ENCODE peak calls at places on chromosomes 1 and 21, in nine cellular contexts. One of them, this sample, is unnamed.

GRCh38 chr1:186514367-186514766 is 53.5 kb upstream of the PDC start:
- DNase-seq in foreskin keratinocyte: no peak
- DNase-seq in omental fat pad: no peak
- DNase-seq in HL-60: no peak
- DNase-seq in GM20000: no peak
- DNase-seq in GM13976: no peak
- DNase-seq in progenitor cell of endocrine pancreas: no peak
- DNase-seq in endothelial cell of umbilical vein: no peak
- DNase-seq in endothelial cell: no peak
- DNase-seq in this sample: no peak

GRCh38 chr1:7266561-7266960 is 481.3 kb downstream of the CAMTA1 start:
- DNase-seq in GM20000: no peak
- DNase-seq in foreskin keratinocyte: no peak
- DNase-seq in HL-60: no peak
- DNase-seq in endothelial cell of umbilical vein: no peak
- DNase-seq in omental fat pad: no peak
- DNase-seq in progenitor cell of endocrine pancreas: no peak
- DNase-seq in endothelial cell: no peak
- DNase-seq in GM13976: no peak
- DNase-seq in this sample: no peak

GRCh38 chr1:84573481-84573966 is 716 bp downstream of the CTBS start:
- DNase-seq in GM13976: peak
- DNase-seq in foreskin keratinocyte: no peak
- DNase-seq in progenitor cell of endocrine pancreas: no peak
- DNase-seq in omental fat pad: no peak
- DNase-seq in HL-60: no peak
- DNase-seq in endothelial cell of umbilical vein: no peak
- DNase-seq in endothelial cell: no peak
- DNase-seq in GM20000: peak
- DNase-seq in this sample: no peak

GRCh38 chr1:7902478-7903084 is 38.1 kb downstream of the TNFRSF9 start:
- DNase-seq in GM20000: peak
- DNase-seq in foreskin keratinocyte: no peak
- DNase-seq in endothelial cell of umbilical vein: peak
- DNase-seq in HL-60: peak
- DNase-seq in endothelial cell: peak
- DNase-seq in progenitor cell of endocrine pancreas: peak
- DNase-seq in omental fat pad: no peak
- DNase-seq in GM13976: peak
- DNase-seq in this sample: peak

GRCh38 chr1:2039251-2039650 is 11.0 kb upstream of the PRKCZ start:
- DNase-seq in endothelial cell of umbilical vein: no peak
- DNase-seq in foreskin keratinocyte: no peak
- DNase-seq in HL-60: no peak
- DNase-seq in GM20000: no peak
- DNase-seq in progenitor cell of endocrine pancreas: no peak
- DNase-seq in omental fat pad: no peak
- DNase-seq in GM13976: no peak
- DNase-seq in endothelial cell: no peak
- DNase-seq in this sample: no peak

GRCh38 chr1:175744833-175745232 is 1.4 kb upstream of the TNR start:
- DNase-seq in omental fat pad: no peak
- DNase-seq in foreskin keratinocyte: no peak
- DNase-seq in GM13976: no peak
- DNase-seq in progenitor cell of endocrine pancreas: no peak
- DNase-seq in endothelial cell: no peak
- DNase-seq in endothelial cell of umbilical vein: no peak
- DNase-seq in GM20000: no peak
- DNase-seq in HL-60: no peak
- DNase-seq in this sample: no peak

GRCh38 chr1:33086384-33086850 is 5.5 kb downstream of the AZIN2 start:
- DNase-seq in omental fat pad: peak
- DNase-seq in progenitor cell of endocrine pancreas: peak
- DNase-seq in foreskin keratinocyte: no peak
- DNase-seq in GM13976: peak
- DNase-seq in endothelial cell of umbilical vein: peak
- DNase-seq in HL-60: peak
- DNase-seq in GM20000: peak
- DNase-seq in endothelial cell: peak
- DNase-seq in this sample: no peak

GRCh38 chr1:228213917-228214808 is 6.3 kb downstream of the OBSCN start:
- DNase-seq in foreskin keratinocyte: no peak
- DNase-seq in GM13976: no peak
- DNase-seq in endothelial cell of umbilical vein: no peak
- DNase-seq in GM20000: no peak
- DNase-seq in endothelial cell: no peak
- DNase-seq in HL-60: no peak
- DNase-seq in progenitor cell of endocrine pancreas: no peak
- DNase-seq in omental fat pad: no peak
- DNase-seq in this sample: no peak

GRCh38 chr21:43978060-43978459 is 34.0 kb upstream of the TRAPPC10 start:
- DNase-seq in GM13976: no peak
- DNase-seq in GM20000: no peak
- DNase-seq in progenitor cell of endocrine pancreas: no peak
- DNase-seq in omental fat pad: no peak
- DNase-seq in HL-60: no peak
- DNase-seq in endothelial cell of umbilical vein: no peak
- DNase-seq in endothelial cell: no peak
- DNase-seq in foreskin keratinocyte: no peak
- DNase-seq in this sample: no peak

GRCh38 chr1:202186327-202186726 is 7.3 kb upstream of the LGR6 start:
- DNase-seq in GM13976: no peak
- DNase-seq in omental fat pad: no peak
- DNase-seq in HL-60: no peak
- DNase-seq in foreskin keratinocyte: no peak
- DNase-seq in endothelial cell: no peak
- DNase-seq in endothelial cell of umbilical vein: no peak
- DNase-seq in GM20000: no peak
- DNase-seq in progenitor cell of endocrine pancreas: no peak
- DNase-seq in this sample: no peak

GRCh38 chr1:52814465-52814864 is 28.1 kb upstream of the ZYG11A start:
- DNase-seq in endothelial cell of umbilical vein: no peak
- DNase-seq in GM13976: no peak
- DNase-seq in endothelial cell: no peak
- DNase-seq in omental fat pad: no peak
- DNase-seq in HL-60: no peak
- DNase-seq in foreskin keratinocyte: peak
- DNase-seq in progenitor cell of endocrine pancreas: no peak
- DNase-seq in GM20000: no peak
- DNase-seq in this sample: no peak

GRCh38 chr1:7677815-7678214 is 93.3 kb upstream of the VAMP3 start:
- DNase-seq in GM13976: no peak
- DNase-seq in foreskin keratinocyte: no peak
- DNase-seq in HL-60: no peak
- DNase-seq in endothelial cell of umbilical vein: no peak
- DNase-seq in endothelial cell: no peak
- DNase-seq in progenitor cell of endocrine pancreas: no peak
- DNase-seq in GM20000: no peak
- DNase-seq in omental fat pad: no peak
- DNase-seq in this sample: no peak

GRCh38 chr1:15454256-15454655 is 2.3 kb upstream of the CELA2A start:
- DNase-seq in progenitor cell of endocrine pancreas: no peak
- DNase-seq in endothelial cell: no peak
- DNase-seq in GM13976: no peak
- DNase-seq in GM20000: no peak
- DNase-seq in omental fat pad: no peak
- DNase-seq in HL-60: no peak
- DNase-seq in foreskin keratinocyte: no peak
- DNase-seq in endothelial cell of umbilical vein: no peak
- DNase-seq in this sample: no peak

GRCh38 chr21:41726058-41726558 is 40.7 kb downstream of the RIPK4 start:
- DNase-seq in GM20000: no peak
- DNase-seq in GM13976: no peak
- DNase-seq in endothelial cell of umbilical vein: no peak
- DNase-seq in HL-60: no peak
- DNase-seq in endothelial cell: peak
- DNase-seq in foreskin keratinocyte: no peak
- DNase-seq in omental fat pad: no peak
- DNase-seq in progenitor cell of endocrine pancreas: no peak
- DNase-seq in this sample: no peak

GRCh38 chr1:110281363-110282290 is 57.5 kb upstream of the RBM15 start:
- DNase-seq in omental fat pad: no peak
- DNase-seq in HL-60: no peak
- DNase-seq in GM13976: no peak
- DNase-seq in GM20000: no peak
- DNase-seq in progenitor cell of endocrine pancreas: no peak
- DNase-seq in endothelial cell of umbilical vein: no peak
- DNase-seq in endothelial cell: no peak
- DNase-seq in foreskin keratinocyte: no peak
- DNase-seq in this sample: no peak

GRCh38 chr1:209536843-209537242 is 46.7 kb upstream of the CAMK1G start:
- DNase-seq in endothelial cell of umbilical vein: no peak
- DNase-seq in GM13976: no peak
- DNase-seq in GM20000: no peak
- DNase-seq in HL-60: no peak
- DNase-seq in endothelial cell: no peak
- DNase-seq in omental fat pad: no peak
- DNase-seq in progenitor cell of endocrine pancreas: no peak
- DNase-seq in foreskin keratinocyte: no peak
- DNase-seq in this sample: no peak

GRCh38 chr1:161869291-161869690 is 103.2 kb downstream of the ATF6 start:
- DNase-seq in GM13976: no peak
- DNase-seq in HL-60: no peak
- DNase-seq in foreskin keratinocyte: no peak
- DNase-seq in endothelial cell: no peak
- DNase-seq in omental fat pad: no peak
- DNase-seq in endothelial cell of umbilical vein: no peak
- DNase-seq in progenitor cell of endocrine pancreas: no peak
- DNase-seq in GM20000: no peak
- DNase-seq in this sample: no peak

GRCh38 chr1:161863549-161863948 is 97.4 kb downstream of the ATF6 start:
- DNase-seq in progenitor cell of endocrine pancreas: no peak
- DNase-seq in endothelial cell: no peak
- DNase-seq in foreskin keratinocyte: no peak
- DNase-seq in GM20000: no peak
- DNase-seq in GM13976: no peak
- DNase-seq in endothelial cell of umbilical vein: no peak
- DNase-seq in HL-60: no peak
- DNase-seq in omental fat pad: no peak
- DNase-seq in this sample: no peak

GRCh38 chr1:161864577-161864976 is 98.5 kb downstream of the ATF6 start:
- DNase-seq in endothelial cell of umbilical vein: peak
- DNase-seq in HL-60: no peak
- DNase-seq in endothelial cell: peak
- DNase-seq in GM20000: no peak
- DNase-seq in foreskin keratinocyte: no peak
- DNase-seq in progenitor cell of endocrine pancreas: no peak
- DNase-seq in omental fat pad: no peak
- DNase-seq in GM13976: no peak
- DNase-seq in this sample: no peak
- TF ChIP-seq CTCF in endothelial cell of umbilical vein: peak
- TF ChIP-seq CTCF in HL-60: no peak
- TF ChIP-seq CTCF in endothelial cell: no peak
- TF ChIP-seq CTCF in GM20000: no peak
- TF ChIP-seq CTCF in foreskin keratinocyte: peak
- TF ChIP-seq CTCF in progenitor cell of endocrine pancreas: no peak
- TF ChIP-seq CTCF in omental fat pad: no peak
- TF ChIP-seq CTCF in GM13976: peak
- TF ChIP-seq CTCF in this sample: no peak

GRCh38 chr1:46303872-46304326 is 401 bp downstream of the UQCRH start:
- DNase-seq in foreskin keratinocyte: no peak
- DNase-seq in progenitor cell of endocrine pancreas: no peak
- DNase-seq in omental fat pad: no peak
- DNase-seq in GM13976: no peak
- DNase-seq in endothelial cell of umbilical vein: peak
- DNase-seq in endothelial cell: no peak
- DNase-seq in GM20000: no peak
- DNase-seq in HL-60: no peak
- DNase-seq in this sample: no peak

GRCh38 chr1:46302091-46303037 is 1.1 kb downstream of the LRRC41 start:
- DNase-seq in foreskin keratinocyte: no peak
- DNase-seq in HL-60: no peak
- DNase-seq in endothelial cell of umbilical vein: peak
- DNase-seq in GM20000: peak
- DNase-seq in endothelial cell: peak
- DNase-seq in progenitor cell of endocrine pancreas: peak
- DNase-seq in omental fat pad: no peak
- DNase-seq in GM13976: peak
- DNase-seq in this sample: peak

GRCh38 chr1:46300673-46301405 is 2.6 kb downstream of the LRRC41 start:
- DNase-seq in endothelial cell of umbilical vein: peak
- DNase-seq in foreskin keratinocyte: no peak
- DNase-seq in GM20000: no peak
- DNase-seq in endothelial cell: no peak
- DNase-seq in GM13976: no peak
- DNase-seq in HL-60: no peak
- DNase-seq in omental fat pad: no peak
- DNase-seq in progenitor cell of endocrine pancreas: no peak
- DNase-seq in this sample: no peak

GRCh38 chr1:46301406-46302090 is 1.9 kb downstream of the LRRC41 start:
- DNase-seq in endothelial cell of umbilical vein: no peak
- DNase-seq in foreskin keratinocyte: no peak
- DNase-seq in GM13976: no peak
- DNase-seq in omental fat pad: no peak
- DNase-seq in progenitor cell of endocrine pancreas: no peak
- DNase-seq in HL-60: no peak
- DNase-seq in endothelial cell: peak
- DNase-seq in GM20000: peak
- DNase-seq in this sample: peak

GRCh38 chr1:46303038-46303871 is at the start of the genes LRRC41 and UQCRH:
- DNase-seq in GM20000: peak
- DNase-seq in GM13976: peak
- DNase-seq in endothelial cell: peak
- DNase-seq in omental fat pad: peak
- DNase-seq in endothelial cell of umbilical vein: peak
- DNase-seq in foreskin keratinocyte: peak
- DNase-seq in progenitor cell of endocrine pancreas: peak
- DNase-seq in HL-60: peak
- DNase-seq in this sample: peak
- TF ChIP-seq CTCF in GM20000: no peak
- TF ChIP-seq CTCF in GM13976: no peak
- TF ChIP-seq CTCF in endothelial cell: no peak
- TF ChIP-seq CTCF in omental fat pad: no peak
- TF ChIP-seq CTCF in endothelial cell of umbilical vein: peak
- TF ChIP-seq CTCF in foreskin keratinocyte: peak
- TF ChIP-seq CTCF in progenitor cell of endocrine pancreas: no peak
- TF ChIP-seq CTCF in HL-60: no peak
- TF ChIP-seq CTCF in this sample: no peak

DNA sequence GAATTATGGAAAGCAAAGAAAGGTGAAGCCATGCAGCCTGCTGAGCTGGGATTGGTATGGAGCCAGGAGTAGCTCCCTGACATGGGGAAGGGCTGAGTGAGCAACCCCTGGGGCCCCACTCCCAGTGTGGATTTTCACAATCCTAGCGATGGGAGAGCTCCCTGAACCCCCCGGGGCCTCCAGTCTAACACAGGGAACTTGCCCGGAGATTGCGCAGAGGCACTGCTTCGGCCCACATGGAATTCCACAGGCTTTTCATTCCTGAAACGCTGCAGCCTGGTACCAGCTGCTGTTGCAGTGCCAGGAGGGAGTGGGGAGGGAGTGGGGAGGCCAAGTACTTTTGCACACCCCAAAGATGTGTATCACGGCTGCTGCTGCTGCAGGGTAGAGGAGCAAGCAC is 110.4 kb upstream of the C21orf91 start:
- DNase-seq in GM20000: no peak
- DNase-seq in HL-60: no peak
- DNase-seq in endothelial cell: no peak
- DNase-seq in GM13976: no peak
- DNase-seq in omental fat pad: no peak
- DNase-seq in endothelial cell of umbilical vein: no peak
- DNase-seq in foreskin keratinocyte: no peak
- DNase-seq in progenitor cell of endocrine pancreas: no peak
- DNase-seq in this sample: no peak
- TF ChIP-seq CTCF in GM20000: no peak
- TF ChIP-seq CTCF in HL-60: no peak
- TF ChIP-seq CTCF in endothelial cell: no peak
- TF ChIP-seq CTCF in GM13976: no peak
- TF ChIP-seq CTCF in omental fat pad: no peak
- TF ChIP-seq CTCF in endothelial cell of umbilical vein: no peak
- TF ChIP-seq CTCF in foreskin keratinocyte: no peak
- TF ChIP-seq CTCF in progenitor cell of endocrine pancreas: no peak
- TF ChIP-seq CTCF in this sample: no peak

GRCh38 chr21:8993284-8993942 is 1528.0 kb upstream of the TPTE start:
- DNase-seq in foreskin keratinocyte: no peak
- DNase-seq in endothelial cell: no peak
- DNase-seq in omental fat pad: no peak
- DNase-seq in GM13976: no peak
- DNase-seq in endothelial cell of umbilical vein: no peak
- DNase-seq in progenitor cell of endocrine pancreas: no peak
- DNase-seq in GM20000: no peak
- DNase-seq in HL-60: no peak
- DNase-seq in this sample: no peak
- TF ChIP-seq CTCF in foreskin keratinocyte: no peak
- TF ChIP-seq CTCF in endothelial cell: no peak
- TF ChIP-seq CTCF in omental fat pad: no peak
- TF ChIP-seq CTCF in GM13976: no peak
- TF ChIP-seq CTCF in endothelial cell of umbilical vein: no peak
- TF ChIP-seq CTCF in progenitor cell of endocrine pancreas: no peak
- TF ChIP-seq CTCF in GM20000: no peak
- TF ChIP-seq CTCF in HL-60: no peak
- TF ChIP-seq CTCF in this sample: no peak